ENCODE peak calls at places on chromosomes 4 and X, in nine cellular contexts. O is T-helper 2 cell; D is fibroblast of pulmonary artery; M is nucleus accumbens; P is astrocyte; Z is activated CD4-positive, alpha-beta T cell treated with anti-CD3 and anti-CD28 coated beads, Interleukin-2, amount 50 U/mL, for 1 hour; B is sciatic nerve; R is fibroblast of lung; H is T-helper 9 cell. C is an unnamed sample.

GRCh38 chrX:110145854-110146253 is 142.9 kb downstream of the TMEM164 start:
- DNase-seq in D (peak), Z (no peak), R (peak), P (no peak), B (no peak), O (no peak), M (no peak), H (no peak), C (peak)

GRCh38 chr4:136651932-136652331 is 880.4 kb downstream of the PCDH18 start:
- DNase-seq in D (no peak), O (no peak), P (no peak), Z (no peak), M (no peak), R (no peak), H (no peak), B (no peak), C (no peak)

GRCh38 chr4:1192091-1192492 is 19.7 kb upstream of the SPON2 start:
- DNase-seq in M (peak), D (peak), B (peak), R (peak), Z (no peak), H (no peak), P (peak), O (no peak), C (no peak)

GRCh38 chrX:129360175-129360574 is 163.1 kb downstream of the SMARCA1 start:
- DNase-seq in R (peak), D (peak), H (peak), B (peak), Z (peak), O (no peak), P (peak), M (no peak), C (peak)

GRCh38 chr4:169090479-169091215 is 80.6 kb upstream of the CBR4 start:
- DNase-seq in M (no peak), R (no peak), H (no peak), D (no peak), B (no peak), O (no peak), Z (no peak), P (no peak), C (no peak)

GRCh38 chr4:113996599-113997177 is 17.2 kb upstream of the ARSJ start:
- DNase-seq in Z (no peak), D (no peak), P (no peak), O (no peak), B (no peak), M (no peak), H (no peak), R (peak), C (no peak)

GRCh38 chrX:21747523-21747922 is 10.4 kb downstream of the SMPX start:
- DNase-seq in B (no peak), Z (no peak), R (no peak), P (no peak), D (peak), H (no peak), O (no peak), M (peak), C (no peak)

GRCh38 chr4:145541266-145541770 is 59.7 kb downstream of the SMAD1 start:
- DNase-seq in H (no peak), Z (no peak), P (no peak), R (no peak), O (no peak), M (no peak), B (no peak), D (peak), C (no peak)

GRCh38 chr4:98887137-98887536 is 41.8 kb downstream of the EIF4E start:
- DNase-seq in M (no peak), D (no peak), B (no peak), Z (no peak), O (no peak), H (no peak), P (no peak), R (no peak), C (no peak)

GRCh38 chr4:5979981-5980380 is 38.2 kb downstream of the C4orf50 start:
- DNase-seq in D (peak), M (no peak), H (no peak), Z (no peak), O (no peak), P (no peak), B (no peak), R (peak), C (no peak)

GRCh38 chrX:37454537-37455285 is 105.5 kb downstream of the PRRG1 start:
- DNase-seq in R (peak), B (no peak), D (peak), Z (no peak), O (no peak), M (no peak), H (no peak), P (peak), C (no peak)

GRCh38 chr4:38504396-38504715 is 159.6 kb upstream of the KLF3 start:
- DNase-seq in O (no peak), P (no peak), H (no peak), Z (no peak), M (no peak), D (no peak), B (no peak), R (no peak), C (no peak)

GRCh38 chr4:6689506-6689960 is 4.1 kb upstream of the S100P start:
- DNase-seq in Z (no peak), D (no peak), R (no peak), B (no peak), O (no peak), H (no peak), P (no peak), M (no peak), C (no peak)

GRCh38 chrX:57929373-57929772 is 19.1 kb upstream of the ZXDA start:
- DNase-seq in O (no peak), R (peak), D (peak), H (no peak), M (no peak), P (no peak), B (no peak), Z (no peak), C (no peak)

GRCh38 chrX:147776988-147777387 is 134.7 kb upstream of the FMR1 start:
- DNase-seq in D (no peak), M (no peak), R (no peak), Z (no peak), O (no peak), B (no peak), H (no peak), P (no peak), C (no peak)